ENCODE peak calls at places on chromosomes 16 and 17, in eight cellular contexts. One of them, this sample, is unnamed.
A peak's percentile ranks its signal among the peaks of the same experiment; 100 is the strongest.

GRCh38 chr17:38741853-38742421 is 6.2 kb downstream of the PCGF2 start:
- DNase-seq in tibial nerve: no peak
- DNase-seq in foreskin fibroblast: no peak
- DNase-seq in colonic mucosa: peak; percentile 86
- DNase-seq in psoas muscle: peak; percentile 62
- DNase-seq in choroid plexus epithelial cell: no peak
- DNase-seq in tibial artery: no peak
- DNase-seq in cardiac fibroblast: peak; percentile 50
- DNase-seq in this sample: no peak

GRCh38 chr17:31321481-31321880 is at the start of gene EVI2A:
- DNase-seq in tibial nerve: no peak
- DNase-seq in foreskin fibroblast: peak; percentile 78
- DNase-seq in colonic mucosa: peak; percentile 36
- DNase-seq in psoas muscle: no peak
- DNase-seq in choroid plexus epithelial cell: peak; percentile 90
- DNase-seq in tibial artery: peak; percentile 50
- DNase-seq in cardiac fibroblast: peak; percentile 81
- DNase-seq in this sample: peak; percentile 57

GRCh38 chr16:85584192-85584757 is 28.8 kb upstream of the GSE1 start:
- DNase-seq in tibial nerve: no peak
- DNase-seq in foreskin fibroblast: no peak
- DNase-seq in colonic mucosa: no peak
- DNase-seq in psoas muscle: no peak
- DNase-seq in choroid plexus epithelial cell: no peak
- DNase-seq in tibial artery: no peak
- DNase-seq in cardiac fibroblast: no peak
- DNase-seq in this sample: no peak

GRCh38 chr16:50396770-50397525 is 28.2 kb upstream of the BRD7 start:
- DNase-seq in tibial nerve: no peak
- DNase-seq in foreskin fibroblast: no peak
- DNase-seq in colonic mucosa: no peak
- DNase-seq in psoas muscle: no peak
- DNase-seq in choroid plexus epithelial cell: peak; percentile 62
- DNase-seq in tibial artery: no peak
- DNase-seq in cardiac fibroblast: no peak
- DNase-seq in this sample: no peak

GRCh38 chr16:18827890-18828289 is 26.5 kb upstream of the ARL6IP1 start:
- DNase-seq in tibial nerve: no peak
- DNase-seq in foreskin fibroblast: no peak
- DNase-seq in colonic mucosa: no peak
- DNase-seq in psoas muscle: no peak
- DNase-seq in choroid plexus epithelial cell: no peak
- DNase-seq in tibial artery: no peak
- DNase-seq in cardiac fibroblast: no peak
- DNase-seq in this sample: no peak

GRCh38 chr16:71341881-71342280 is 16.6 kb upstream of the CALB2 start:
- DNase-seq in tibial nerve: no peak
- DNase-seq in foreskin fibroblast: no peak
- DNase-seq in colonic mucosa: no peak
- DNase-seq in psoas muscle: no peak
- DNase-seq in choroid plexus epithelial cell: no peak
- DNase-seq in tibial artery: no peak
- DNase-seq in cardiac fibroblast: no peak
- DNase-seq in this sample: no peak

GRCh38 chr16:17426451-17426850 is 44.3 kb downstream of the XYLT1 start:
- DNase-seq in tibial nerve: no peak
- DNase-seq in foreskin fibroblast: no peak
- DNase-seq in colonic mucosa: peak; percentile 58
- DNase-seq in psoas muscle: no peak
- DNase-seq in choroid plexus epithelial cell: no peak
- DNase-seq in tibial artery: no peak
- DNase-seq in cardiac fibroblast: no peak
- DNase-seq in this sample: no peak

GRCh38 chr17:10357768-10358167 is 15.0 kb downstream of the MYH13 start:
- DNase-seq in tibial nerve: no peak
- DNase-seq in foreskin fibroblast: no peak
- DNase-seq in colonic mucosa: no peak
- DNase-seq in psoas muscle: no peak
- DNase-seq in choroid plexus epithelial cell: no peak
- DNase-seq in tibial artery: no peak
- DNase-seq in cardiac fibroblast: no peak
- DNase-seq in this sample: no peak

GRCh38 chr16:74466872-74467271 is 45.6 kb upstream of the CLEC18B start:
- DNase-seq in tibial nerve: no peak
- DNase-seq in foreskin fibroblast: no peak
- DNase-seq in colonic mucosa: no peak
- DNase-seq in psoas muscle: no peak
- DNase-seq in choroid plexus epithelial cell: no peak
- DNase-seq in tibial artery: no peak
- DNase-seq in cardiac fibroblast: no peak
- DNase-seq in this sample: no peak

GRCh38 chr17:36475346-36475970 is 11.0 kb upstream of the ZNHIT3 start:
- DNase-seq in tibial nerve: no peak
- DNase-seq in foreskin fibroblast: no peak
- DNase-seq in colonic mucosa: no peak
- DNase-seq in psoas muscle: no peak
- DNase-seq in choroid plexus epithelial cell: no peak
- DNase-seq in tibial artery: no peak
- DNase-seq in cardiac fibroblast: no peak
- DNase-seq in this sample: no peak

GRCh38 chr17:75031972-75032895 is 14.5 kb downstream of the ATP5PD start:
- DNase-seq in tibial nerve: peak; percentile 51
- DNase-seq in foreskin fibroblast: peak; percentile 83
- DNase-seq in colonic mucosa: peak; percentile 80
- DNase-seq in psoas muscle: peak; percentile 86
- DNase-seq in choroid plexus epithelial cell: peak; percentile 64
- DNase-seq in tibial artery: peak; percentile 88
- DNase-seq in cardiac fibroblast: peak; percentile 80
- DNase-seq in this sample: no peak

GRCh38 chr16:10877472-10877946 is 507 bp downstream of the CIITA start:
- DNase-seq in tibial nerve: no peak
- DNase-seq in foreskin fibroblast: no peak
- DNase-seq in colonic mucosa: no peak
- DNase-seq in psoas muscle: no peak
- DNase-seq in choroid plexus epithelial cell: no peak
- DNase-seq in tibial artery: no peak
- DNase-seq in cardiac fibroblast: no peak
- DNase-seq in this sample: no peak
- TF ChIP-seq CTCF in tibial nerve: no peak
- TF ChIP-seq CTCF in foreskin fibroblast: no peak
- TF ChIP-seq CTCF in colonic mucosa: no peak
- TF ChIP-seq CTCF in psoas muscle: no peak
- TF ChIP-seq CTCF in choroid plexus epithelial cell: no peak
- TF ChIP-seq CTCF in tibial artery: no peak
- TF ChIP-seq CTCF in cardiac fibroblast: no peak
- TF ChIP-seq CTCF in this sample: no peak

DNA sequence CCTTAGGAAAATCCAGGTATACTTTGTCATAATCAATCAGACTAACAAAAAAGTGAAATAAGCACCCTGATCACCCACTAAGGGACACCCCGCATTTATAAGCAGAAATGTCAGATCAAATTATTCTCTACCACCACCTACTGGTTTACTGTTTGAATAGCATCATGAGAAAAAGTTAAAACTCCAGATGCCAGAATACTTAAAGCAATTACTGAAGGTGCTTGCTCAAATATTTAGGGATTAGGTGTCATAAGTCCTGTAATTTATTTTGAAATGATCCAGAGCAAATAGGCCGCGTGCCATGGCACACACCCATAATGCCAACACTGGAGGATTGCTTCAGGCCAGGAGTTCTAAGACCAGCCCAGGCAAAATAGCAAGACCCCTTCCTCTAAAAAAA is 2.3 kb downstream of the TOP2A start:
- DNase-seq in tibial nerve: no peak
- DNase-seq in foreskin fibroblast: peak; percentile 31
- DNase-seq in colonic mucosa: no peak
- DNase-seq in psoas muscle: no peak
- DNase-seq in choroid plexus epithelial cell: peak; percentile 76
- DNase-seq in tibial artery: no peak
- DNase-seq in cardiac fibroblast: peak; percentile 68
- DNase-seq in this sample: peak; percentile 13
- H3K4me3 ChIP-seq in tibial nerve: no peak overlapping the region
- H3K4me3 ChIP-seq in foreskin fibroblast: peak overlapping the region; percentile 75
- H3K4me3 ChIP-seq in colonic mucosa: no peak overlapping the region
- H3K4me3 ChIP-seq in psoas muscle: no peak overlapping the region
- H3K4me3 ChIP-seq in choroid plexus epithelial cell: peak overlapping the region; percentile 38
- H3K4me3 ChIP-seq in tibial artery: no peak overlapping the region
- H3K4me3 ChIP-seq in cardiac fibroblast: no peak overlapping the region
- H3K4me3 ChIP-seq in this sample: peak overlapping the region; percentile 20

DNA sequence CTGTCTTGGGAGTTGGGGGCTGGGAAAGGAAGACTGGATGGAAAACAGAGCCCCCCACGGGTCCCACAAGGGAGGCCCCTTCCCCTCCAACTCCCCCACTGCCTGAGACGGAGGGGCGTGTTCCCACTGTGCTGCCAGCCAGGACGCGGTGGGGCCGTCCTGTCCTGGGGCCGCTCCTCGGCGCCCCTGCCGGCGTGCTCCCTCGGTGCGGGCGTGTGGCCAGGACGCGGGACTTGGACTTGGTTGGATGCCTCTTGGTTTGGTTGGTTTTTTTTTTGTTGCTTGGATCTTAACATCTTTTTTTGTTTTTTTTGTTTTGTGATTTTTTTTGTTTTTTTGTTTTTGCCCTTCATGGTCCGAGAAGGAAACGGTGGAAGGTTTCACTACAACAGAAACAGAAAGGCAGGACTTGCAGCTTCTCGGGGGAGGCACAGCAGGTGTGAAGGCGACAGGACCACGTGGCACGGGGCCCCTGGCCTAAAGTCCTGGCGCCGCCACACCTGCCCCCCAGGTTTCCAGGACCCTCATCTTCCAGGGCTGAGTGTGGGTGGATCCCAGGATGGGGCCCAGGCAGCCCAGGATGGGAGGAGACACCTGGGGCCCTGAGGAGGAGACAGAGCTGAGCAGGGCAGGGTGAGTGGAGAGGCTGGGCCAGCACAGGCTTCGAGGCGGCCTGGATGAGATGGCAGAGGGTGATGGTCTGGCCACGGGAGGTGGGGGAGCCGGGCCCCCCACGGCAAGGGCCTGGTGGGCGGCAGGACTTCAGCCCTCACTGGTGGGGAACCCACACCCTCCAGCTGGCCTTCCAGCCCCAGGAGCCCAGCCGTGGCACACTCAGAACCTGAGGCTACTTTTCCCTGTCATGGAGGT is 16.1 kb downstream of the ENGASE start:
- DNase-seq in tibial nerve: no peak
- DNase-seq in foreskin fibroblast: no peak
- DNase-seq in colonic mucosa: no peak
- DNase-seq in psoas muscle: peak; percentile 82
- DNase-seq in choroid plexus epithelial cell: peak; percentile 15
- DNase-seq in tibial artery: no peak
- DNase-seq in cardiac fibroblast: peak; percentile 24
- DNase-seq in this sample: no peak
- TF ChIP-seq CTCF in tibial nerve: no peak
- TF ChIP-seq CTCF in foreskin fibroblast: peak; percentile 32
- TF ChIP-seq CTCF in colonic mucosa: no peak
- TF ChIP-seq CTCF in psoas muscle: no peak
- TF ChIP-seq CTCF in choroid plexus epithelial cell: peak; percentile 37
- TF ChIP-seq CTCF in tibial artery: no peak
- TF ChIP-seq CTCF in cardiac fibroblast: peak; percentile 34
- TF ChIP-seq CTCF in this sample: peak; percentile 33

GRCh38 chr17:15261818-15262290 is 3.3 kb downstream of the PMP22 start:
- DNase-seq in tibial nerve: no peak
- DNase-seq in foreskin fibroblast: no peak
- DNase-seq in colonic mucosa: no peak
- DNase-seq in psoas muscle: no peak
- DNase-seq in choroid plexus epithelial cell: peak; percentile 38
- DNase-seq in tibial artery: no peak
- DNase-seq in cardiac fibroblast: peak; percentile 27
- DNase-seq in this sample: no peak
- H3K4me3 ChIP-seq in tibial nerve: peak overlapping the region; percentile 65
- H3K4me3 ChIP-seq in foreskin fibroblast: peak overlapping the region; percentile 93
- H3K4me3 ChIP-seq in colonic mucosa: peak overlapping the region; percentile 57
- H3K4me3 ChIP-seq in psoas muscle: peak overlapping the region; percentile 81
- H3K4me3 ChIP-seq in choroid plexus epithelial cell: peak overlapping the region; percentile 79
- H3K4me3 ChIP-seq in tibial artery: peak overlapping the region; percentile 74
- H3K4me3 ChIP-seq in cardiac fibroblast: peak overlapping the region; percentile 88
- H3K4me3 ChIP-seq in this sample: peak overlapping the region; percentile 71

GRCh38 chr16:5007256-5007655 is 26.5 kb downstream of the NAGPA start:
- DNase-seq in tibial nerve: no peak
- DNase-seq in foreskin fibroblast: no peak
- DNase-seq in colonic mucosa: no peak
- DNase-seq in psoas muscle: no peak
- DNase-seq in choroid plexus epithelial cell: no peak
- DNase-seq in tibial artery: no peak
- DNase-seq in cardiac fibroblast: no peak
- DNase-seq in this sample: no peak
- TF ChIP-seq CTCF in tibial nerve: no peak
- TF ChIP-seq CTCF in foreskin fibroblast: no peak
- TF ChIP-seq CTCF in colonic mucosa: no peak
- TF ChIP-seq CTCF in psoas muscle: no peak
- TF ChIP-seq CTCF in choroid plexus epithelial cell: no peak
- TF ChIP-seq CTCF in tibial artery: no peak
- TF ChIP-seq CTCF in cardiac fibroblast: no peak
- TF ChIP-seq CTCF in this sample: no peak

GRCh38 chr17:48734328-48735056 is 5.9 kb upstream of the HOXB13 start:
- DNase-seq in tibial nerve: no peak
- DNase-seq in foreskin fibroblast: no peak
- DNase-seq in colonic mucosa: no peak
- DNase-seq in psoas muscle: no peak
- DNase-seq in choroid plexus epithelial cell: no peak
- DNase-seq in tibial artery: no peak
- DNase-seq in cardiac fibroblast: no peak
- DNase-seq in this sample: no peak
- H3K4me3 ChIP-seq in tibial nerve: no peak overlapping the region
- H3K4me3 ChIP-seq in foreskin fibroblast: no peak overlapping the region
- H3K4me3 ChIP-seq in colonic mucosa: no peak overlapping the region
- H3K4me3 ChIP-seq in psoas muscle: no peak overlapping the region
- H3K4me3 ChIP-seq in choroid plexus epithelial cell: no peak overlapping the region
- H3K4me3 ChIP-seq in tibial artery: no peak overlapping the region
- H3K4me3 ChIP-seq in cardiac fibroblast: no peak overlapping the region
- H3K4me3 ChIP-seq in this sample: no peak overlapping the region

This sample was measured in AG09309.